ENCODE peak calls at places on chromosomes 11 and 22, in seven cellular contexts. E is neural progenitor cell, H is tibial artery, X is psoas muscle, W is fibroblast of lung, Z is HL-60, Y is neural crest cell. I is an unnamed sample.

GRCh38 chr11:67271548-67272284 is 5.4 kb downstream of the GRK2 start:
- DNase-seq in E (no peak), H (peak), X (peak), W (no peak), Z (peak), Y (no peak), I (no peak)

GRCh38 chr11:65615950-65616574 is 486 bp downstream of the PCNX3 start:
- DNase-seq in E (peak), H (no peak), X (no peak), W (peak), Z (peak), Y (no peak), I (no peak)

GRCh38 chr22:44664149-44664548 is 37.9 kb upstream of the PRR5 start:
- DNase-seq in E (no peak), H (peak), X (peak), W (peak), Z (peak), Y (no peak), I (no peak)

GRCh38 chr22:33314316-33314715 is 256.1 kb upstream of the SYN3 start:
- DNase-seq in E (no peak), H (no peak), X (no peak), W (no peak), Z (no peak), Y (no peak), I (no peak)

GRCh38 chr22:31561970-31562369 is 65.6 kb downstream of the SFI1 start:
- DNase-seq in E (no peak), H (no peak), X (no peak), W (no peak), Z (no peak), Y (no peak), I (no peak)

GRCh38 chr11:107999759-108000455 is 8.8 kb upstream of the CUL5 start:
- DNase-seq in E (peak), H (no peak), X (no peak), W (peak), Z (no peak), Y (peak), I (peak)

GRCh38 chr11:86314636-86315035 is 12.6 kb downstream of the HIKESHI start:
- DNase-seq in E (no peak), H (no peak), X (no peak), W (no peak), Z (no peak), Y (no peak), I (no peak)

GRCh38 chr11:43555811-43556210 is 124.7 kb upstream of the HSD17B12 start:
- DNase-seq in E (peak), H (no peak), X (no peak), W (peak), Z (no peak), Y (no peak), I (no peak)

GRCh38 chr11:73999581-74000306 is 9.1 kb downstream of the UCP3 start:
- DNase-seq in E (no peak), H (no peak), X (no peak), W (no peak), Z (no peak), Y (no peak), I (no peak)

GRCh38 chr11:8386134-8386864 is 122.6 kb upstream of the LMO1 start:
- DNase-seq in E (no peak), H (no peak), X (no peak), W (no peak), Z (no peak), Y (no peak), I (no peak)

GRCh38 chr11:120446802-120447201 is 64.7 kb upstream of the GRIK4 start:
- DNase-seq in E (no peak), H (no peak), X (no peak), W (no peak), Z (no peak), Y (no peak), I (no peak)

GRCh38 chr22:23833911-23834317 is 4.9 kb downstream of the DERL3 start:
- DNase-seq in E (no peak), H (no peak), X (peak), W (no peak), Z (no peak), Y (no peak), I (no peak)

GRCh38 chr11:103086461-103086860 is 5.5 kb downstream of the DCUN1D5 start:
- DNase-seq in E (no peak), H (no peak), X (no peak), W (peak), Z (no peak), Y (no peak), I (no peak)

GRCh38 chr22:22770280-22770871 is 117.2 kb upstream of the IGLL5 start:
- DNase-seq in E (peak), H (no peak), X (no peak), W (peak), Z (peak), Y (peak), I (peak)

GRCh38 chr11:131064373-131064991 is 148.2 kb upstream of the SNX19 start:
- DNase-seq in E (peak), H (no peak), X (peak), W (peak), Z (peak), Y (peak), I (peak)

GRCh38 chr22:22979954-22980353 is 90.4 kb upstream of the GNAZ start:
- DNase-seq in E (no peak), H (no peak), X (no peak), W (no peak), Z (no peak), Y (no peak), I (no peak)

GRCh38 chr11:128506999-128507591 is 80.3 kb downstream of the ETS1 start:
- DNase-seq in E (no peak), H (peak), X (peak), W (peak), Z (no peak), Y (no peak), I (peak)

GRCh38 chr11:45305874-45306623 is 19.9 kb upstream of the SYT13 start:
- DNase-seq in E (no peak), H (no peak), X (no peak), W (no peak), Z (no peak), Y (no peak), I (no peak)

GRCh38 chr22:32073823-32074380 is 30.8 kb downstream of the SLC5A1 start:
- DNase-seq in E (no peak), H (no peak), X (no peak), W (no peak), Z (no peak), Y (no peak), I (no peak)

GRCh38 chr11:6618117-6619020 is 853 bp downstream of the TPP1 start:
- DNase-seq in E (no peak), H (peak), X (peak), W (peak), Z (peak), Y (no peak), I (no peak)

GRCh38 chr11:19087658-19088057 is 27.1 kb upstream of the MRGPRX2 start:
- DNase-seq in E (no peak), H (no peak), X (no peak), W (peak), Z (no peak), Y (no peak), I (peak)

GRCh38 chr22:48756146-48757111 is 1071.2 kb downstream of the BRD1 start:
- DNase-seq in E (no peak), H (no peak), X (no peak), W (no peak), Z (no peak), Y (no peak), I (no peak)

GRCh38 chr11:1937616-1938342 is 9.4 kb upstream of the MRPL23 start:
- DNase-seq in E (no peak), H (no peak), X (peak), W (no peak), Z (no peak), Y (no peak), I (no peak)

GRCh38 chr11:35622070-35622469 is 3.8 kb downstream of the FJX1 start:
- DNase-seq in E (peak), H (no peak), X (no peak), W (peak), Z (no peak), Y (no peak), I (peak)

GRCh38 chr11:75462117-75462653 is 29.2 kb upstream of the KLHL35 start:
- DNase-seq in E (peak), H (no peak), X (no peak), W (peak), Z (no peak), Y (no peak), I (no peak)

GRCh38 chr11:100512475-100512874 is 174.6 kb upstream of the ARHGAP42 start:
- DNase-seq in E (no peak), H (no peak), X (no peak), W (no peak), Z (no peak), Y (no peak), I (peak)

GRCh38 chr22:47152938-47153337 is 390.5 kb downstream of the TBC1D22A start:
- DNase-seq in E (no peak), H (no peak), X (no peak), W (peak), Z (no peak), Y (no peak), I (no peak)

GRCh38 chr11:107259826-107260225 is 197.8 kb downstream of the CWF19L2 start:
- DNase-seq in E (no peak), H (no peak), X (no peak), W (peak), Z (peak), Y (no peak), I (no peak)

GRCh38 chr22:22981670-22982571 is 88.4 kb upstream of the GNAZ start:
- DNase-seq in E (no peak), H (no peak), X (no peak), W (no peak), Z (no peak), Y (no peak), I (no peak)

GRCh38 chr11:17540807-17541206 is 3.4 kb downstream of the USH1C start:
- DNase-seq in E (no peak), H (no peak), X (no peak), W (no peak), Z (no peak), Y (no peak), I (no peak)

GRCh38 chr22:44437493-44438015 is 60.5 kb downstream of the RTL6 start:
- DNase-seq in E (no peak), H (no peak), X (no peak), W (peak), Z (no peak), Y (no peak), I (no peak)

GRCh38 chr22:48630444-48630777 is 1197.3 kb downstream of the BRD1 start:
- DNase-seq in E (peak), H (no peak), X (no peak), W (no peak), Z (no peak), Y (no peak), I (no peak)

GRCh38 chr11:47384498-47384897 is 6.2 kb upstream of the SPI1 start:
- DNase-seq in E (no peak), H (no peak), X (no peak), W (no peak), Z (no peak), Y (no peak), I (no peak)

GRCh38 chr11:99934008-99934407 is 753.1 kb upstream of the ARHGAP42 start:
- DNase-seq in E (no peak), H (no peak), X (no peak), W (peak), Z (no peak), Y (no peak), I (no peak)

GRCh38 chr11:8091671-8092070 is 10.7 kb downstream of the TUB start:
- DNase-seq in E (no peak), H (no peak), X (no peak), W (no peak), Z (no peak), Y (no peak), I (no peak)

GRCh38 chr11:114606003-114606801 is 10.6 kb upstream of the NXPE4 start:
- DNase-seq in E (no peak), H (no peak), X (no peak), W (no peak), Z (no peak), Y (no peak), I (no peak)

GRCh38 chr22:24471570-24471969 is 23.6 kb upstream of the UPB1 start:
- DNase-seq in E (no peak), H (peak), X (peak), W (peak), Z (no peak), Y (no peak), I (no peak)

GRCh38 chr22:21641417-21641794 is 696 bp upstream of the SDF2L1 start:
- DNase-seq in E (peak), H (peak), X (peak), W (peak), Z (no peak), Y (peak), I (no peak)
- TF ChIP-seq CTCF in E (peak), H (peak), X (peak), W (peak), Z (no peak), Y (peak), I (peak)

GRCh38 chr11:129766858-129767604 is 48.6 kb upstream of the TMEM45B start:
- DNase-seq in E (peak), H (no peak), X (no peak), W (peak), Z (peak), Y (peak), I (no peak)
- TF ChIP-seq CTCF in E (peak), H (no peak), X (no peak), W (peak), Z (peak), Y (peak), I (peak)

GRCh38 chr11:62186195-62186594 is 3.8 kb upstream of the SCGB1D1 start:
- DNase-seq in E (no peak), H (no peak), X (no peak), W (no peak), Z (no peak), Y (no peak), I (no peak)

GRCh38 chr11:62195945-62196344 is 5.9 kb downstream of the SCGB1D1 start:
- DNase-seq in E (peak), H (no peak), X (no peak), W (no peak), Z (no peak), Y (no peak), I (no peak)

GRCh38 chr11:62193954-62194353 is 3.9 kb downstream of the SCGB1D1 start:
- DNase-seq in E (peak), H (no peak), X (no peak), W (no peak), Z (no peak), Y (no peak), I (no peak)

GRCh38 chr11:62190011-62190410 is at the start of gene SCGB1D1:
- DNase-seq in E (no peak), H (no peak), X (no peak), W (no peak), Z (no peak), Y (no peak), I (no peak)
- TF ChIP-seq CTCF in E (no peak), H (no peak), X (no peak), W (no peak), Z (no peak), Y (no peak), I (no peak)

GRCh38 chr22:39989633-39990032 is 5.1 kb upstream of the FAM83F start:
- DNase-seq in E (no peak), H (no peak), X (no peak), W (no peak), Z (no peak), Y (no peak), I (no peak)
- TF ChIP-seq CTCF in E (no peak), H (no peak), X (no peak), W (no peak), Z (no peak), Y (no peak), I (no peak)

I was measured in RWPE1.